ENCODE peak calls at places on chromosomes 2 and 18, in nine cellular contexts. X, H, B, J, Q, I, L, P and C are unnamed samples.

GRCh38 chr18:48365965-48366364 is 43.2 kb downstream of the ZBTB7C start:
- DNase-seq in X (no peak), H (no peak), B (no peak), J (no peak), Q (no peak), I (no peak), L (no peak), P (no peak), C (no peak)

GRCh38 chr18:8657050-8657820 is 48.0 kb downstream of the RAB12 start:
- DNase-seq in X (no peak), H (no peak), B (no peak), J (no peak), Q (peak), I (no peak), L (no peak), P (no peak), C (no peak)

GRCh38 chr2:33069894-33070651 is 123.3 kb downstream of the LTBP1 start:
- DNase-seq in X (peak), H (peak), B (no peak), J (peak), Q (no peak), I (peak), L (peak), P (no peak), C (peak)

GRCh38 chr18:27780061-27780740 is 396.7 kb downstream of the CDH2 start:
- DNase-seq in X (no peak), H (no peak), B (no peak), J (no peak), Q (no peak), I (no peak), L (no peak), P (no peak), C (no peak)

GRCh38 chr18:46421973-46422551 is 235.0 kb downstream of the LOXHD1 start:
- DNase-seq in X (no peak), H (no peak), B (no peak), J (no peak), Q (no peak), I (no peak), L (no peak), P (no peak), C (no peak)

GRCh38 chr2:45567974-45568789 is 42.9 kb downstream of the SRBD1 start:
- DNase-seq in X (no peak), H (peak), B (peak), J (no peak), Q (no peak), I (peak), L (no peak), P (no peak), C (no peak)

GRCh38 chr2:197500503-197501179 is 462 bp downstream of the HSPE1 start:
- DNase-seq in X (no peak), H (no peak), B (peak), J (no peak), Q (no peak), I (no peak), L (no peak), P (no peak), C (no peak)

GRCh38 chr2:61431345-61431744 is 39.5 kb downstream of the USP34 start:
- DNase-seq in X (no peak), H (no peak), B (no peak), J (no peak), Q (no peak), I (no peak), L (no peak), P (no peak), C (no peak)

GRCh38 chr2:120854766-120855530 is 119.3 kb downstream of the GLI2 start:
- DNase-seq in X (no peak), H (no peak), B (no peak), J (no peak), Q (no peak), I (no peak), L (no peak), P (no peak), C (no peak)

GRCh38 chr2:44110444-44110843 is 58.2 kb upstream of the PPM1B start:
- DNase-seq in X (no peak), H (no peak), B (no peak), J (no peak), Q (no peak), I (no peak), L (no peak), P (no peak), C (no peak)

GRCh38 chr2:231069379-231070054 is 12.8 kb downstream of the PSMD1 start:
- DNase-seq in X (peak), H (no peak), B (no peak), J (no peak), Q (no peak), I (no peak), L (no peak), P (no peak), C (peak)

GRCh38 chr2:133296396-133296795 is 271.9 kb downstream of the NCKAP5 start:
- DNase-seq in X (peak), H (no peak), B (no peak), J (no peak), Q (no peak), I (no peak), L (no peak), P (no peak), C (no peak)

GRCh38 chr2:69082430-69082997 is 69.5 kb downstream of the ANTXR1 start:
- DNase-seq in X (peak), H (peak), B (no peak), J (peak), Q (peak), I (peak), L (peak), P (no peak), C (peak)

GRCh38 chr2:219057709-219058540 is 2.8 kb downstream of the IHH start:
- DNase-seq in X (peak), H (peak), B (peak), J (peak), Q (peak), I (peak), L (no peak), P (peak), C (no peak)

GRCh38 chr18:62878305-62878704 is 163.0 kb downstream of the PHLPP1 start:
- DNase-seq in X (no peak), H (peak), B (no peak), J (no peak), Q (no peak), I (no peak), L (no peak), P (no peak), C (no peak)

GRCh38 chr2:238046871-238047270 is 13.9 kb upstream of the SCLY start:
- DNase-seq in X (no peak), H (no peak), B (no peak), J (no peak), Q (no peak), I (no peak), L (no peak), P (no peak), C (no peak)

GRCh38 chr18:35968278-35968880 is 4.1 kb upstream of the RMP24 start:
- DNase-seq in X (no peak), H (no peak), B (no peak), J (no peak), Q (no peak), I (no peak), L (no peak), P (no peak), C (no peak)

GRCh38 chr2:179995735-179996134 is 11.4 kb downstream of the CWC22 start:
- DNase-seq in X (no peak), H (no peak), B (no peak), J (no peak), Q (no peak), I (no peak), L (no peak), P (no peak), C (no peak)

GRCh38 chr18:79791141-79791972 is 6.4 kb upstream of the KCNG2 start:
- DNase-seq in X (peak), H (no peak), B (no peak), J (no peak), Q (no peak), I (peak), L (peak), P (no peak), C (peak)
- H3K4me3 ChIP-seq in X (no peak), H (no peak), B (no peak), J (no peak), Q (no peak), I (peak), L (no peak), P (no peak), C (no peak)

DNA sequence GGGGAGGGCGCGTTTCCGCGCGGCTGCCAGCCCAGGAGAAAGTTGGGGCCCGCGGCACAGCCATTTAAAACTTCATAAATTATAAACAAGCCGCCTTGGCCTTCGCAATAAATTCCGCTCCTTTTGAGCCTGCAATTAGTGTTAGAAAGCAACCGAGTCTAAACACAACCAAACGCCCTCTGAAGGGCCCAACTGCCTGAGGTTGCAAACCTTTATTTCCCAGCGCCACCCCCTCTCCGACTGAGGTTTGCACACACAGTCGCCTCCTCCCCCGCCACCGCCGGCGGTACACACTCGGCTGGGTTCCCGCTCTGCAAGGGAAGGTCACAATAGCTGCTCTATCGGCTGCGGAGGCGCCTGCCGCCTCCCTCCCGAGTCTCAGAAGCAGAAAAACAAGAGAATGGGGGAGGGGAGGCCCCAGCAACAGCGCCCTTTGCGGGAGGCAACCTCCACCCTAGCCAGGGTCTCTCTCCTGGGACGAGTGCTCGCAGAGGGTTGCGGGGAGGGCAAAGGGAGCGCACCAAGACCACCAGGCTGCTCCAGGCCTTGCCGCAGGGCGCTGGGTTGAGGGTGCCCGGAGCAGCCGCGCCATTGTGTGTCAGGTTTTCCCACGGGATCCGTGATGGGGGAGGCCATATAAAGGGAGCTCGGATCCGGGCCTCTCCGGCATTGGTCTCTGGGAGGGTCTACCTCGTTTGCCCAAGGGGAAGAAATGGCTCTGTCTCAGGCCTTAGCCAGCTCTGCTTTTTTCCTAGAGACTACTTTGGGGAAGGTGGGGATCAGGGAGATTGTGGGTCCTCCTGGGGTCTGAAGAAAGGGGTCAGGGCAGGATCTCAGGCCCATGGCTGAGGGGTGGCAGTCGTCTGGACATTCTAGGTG is 13.4 kb upstream of the HOXD1 start:
- DNase-seq in X (no peak), H (peak), B (no peak), J (no peak), Q (peak), I (no peak), L (no peak), P (peak), C (no peak)
- H3K4me3 ChIP-seq in X (no peak), H (no peak), B (no peak), J (no peak), Q (peak), I (no peak), L (peak), P (peak), C (no peak)

GRCh38 chr2:190123956-190124355 is 61.4 kb upstream of the MSTN start:
- DNase-seq in X (peak), H (peak), B (no peak), J (no peak), Q (no peak), I (peak), L (no peak), P (no peak), C (peak)

GRCh38 chr2:190121971-190122370 is 59.4 kb upstream of the MSTN start:
- DNase-seq in X (peak), H (peak), B (peak), J (no peak), Q (no peak), I (peak), L (no peak), P (peak), C (no peak)

GRCh38 chr2:190119948-190120347 is 57.4 kb upstream of the MSTN start:
- DNase-seq in X (no peak), H (peak), B (no peak), J (no peak), Q (no peak), I (no peak), L (no peak), P (no peak), C (no peak)

GRCh38 chr2:190117305-190117704 is 54.8 kb upstream of the MSTN start:
- DNase-seq in X (no peak), H (no peak), B (no peak), J (no peak), Q (no peak), I (no peak), L (no peak), P (no peak), C (no peak)

GRCh38 chr2:190119257-190119656 is 56.7 kb upstream of the MSTN start:
- DNase-seq in X (no peak), H (peak), B (no peak), J (peak), Q (no peak), I (no peak), L (no peak), P (no peak), C (no peak)
- H3K4me3 ChIP-seq in X (no peak), H (no peak), B (no peak), J (peak), Q (no peak), I (no peak), L (no peak), P (no peak), C (no peak)

DNA sequence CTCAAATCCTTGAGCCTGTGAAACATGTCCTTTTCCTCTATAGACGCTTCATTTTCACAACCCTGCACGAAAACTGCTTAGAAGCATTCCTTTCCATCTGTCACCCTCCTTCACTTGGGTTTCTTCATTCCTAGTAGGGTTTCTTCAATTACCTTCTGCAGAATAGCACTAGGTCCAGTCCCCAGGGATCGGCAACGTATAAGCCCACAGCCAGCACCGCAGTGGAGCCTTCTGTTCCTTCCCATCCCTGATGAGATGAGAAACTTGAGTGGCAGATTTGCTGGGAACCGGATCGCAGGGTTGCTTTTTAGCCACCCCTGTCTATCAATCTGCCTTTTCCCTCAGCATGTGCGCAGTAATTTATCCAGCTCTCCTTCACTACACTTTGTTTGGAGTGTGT is 94.1 kb downstream of the CD8B2 start:
- DNase-seq in X (no peak), H (no peak), B (no peak), J (no peak), Q (no peak), I (no peak), L (no peak), P (no peak), C (no peak)
- H3K4me3 ChIP-seq in X (no peak), H (no peak), B (no peak), J (no peak), Q (no peak), I (no peak), L (no peak), P (no peak), C (no peak)

GRCh38 chr2:3492951-3493609 is 26.3 kb downstream of the ADI1 start:
- DNase-seq in X (peak), H (no peak), B (no peak), J (no peak), Q (peak), I (no peak), L (peak), P (no peak), C (peak)

GRCh38 chr2:3494984-3495666 is 24.2 kb downstream of the ADI1 start:
- DNase-seq in X (no peak), H (no peak), B (no peak), J (no peak), Q (no peak), I (no peak), L (no peak), P (no peak), C (no peak)

GRCh38 chr2:3491716-3492474 is 27.4 kb downstream of the ADI1 start:
- DNase-seq in X (no peak), H (no peak), B (no peak), J (no peak), Q (no peak), I (no peak), L (no peak), P (no peak), C (no peak)

GRCh38 chr2:3491306-3491705 is 28.0 kb downstream of the ADI1 start:
- DNase-seq in X (no peak), H (no peak), B (peak), J (no peak), Q (no peak), I (no peak), L (no peak), P (no peak), C (no peak)

DNA sequence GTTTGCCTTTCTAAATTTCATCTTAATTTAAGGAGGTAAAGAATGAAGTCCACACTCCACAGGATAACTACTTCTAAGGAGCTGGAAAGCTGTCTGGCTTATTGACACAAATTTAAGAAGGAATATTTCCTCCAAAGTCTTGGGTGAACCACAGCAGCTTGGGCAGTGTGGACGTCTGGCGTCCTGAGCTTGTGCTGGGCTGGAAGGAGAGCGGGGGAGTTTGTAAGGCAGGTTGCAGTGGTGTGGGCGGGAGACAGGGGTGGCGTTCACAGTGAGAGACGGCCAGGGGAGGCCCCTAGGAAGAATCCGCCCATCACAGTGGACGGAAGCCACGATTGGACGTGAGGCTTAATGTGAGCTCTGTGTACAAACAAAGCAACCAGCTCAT is 25.7 kb downstream of the ADI1 start:
- DNase-seq in X (peak), H (peak), B (no peak), J (no peak), Q (peak), I (no peak), L (no peak), P (no peak), C (no peak)
- H3K4me3 ChIP-seq in X (no peak), H (no peak), B (no peak), J (peak), Q (peak), I (no peak), L (no peak), P (no peak), C (peak)

DNA sequence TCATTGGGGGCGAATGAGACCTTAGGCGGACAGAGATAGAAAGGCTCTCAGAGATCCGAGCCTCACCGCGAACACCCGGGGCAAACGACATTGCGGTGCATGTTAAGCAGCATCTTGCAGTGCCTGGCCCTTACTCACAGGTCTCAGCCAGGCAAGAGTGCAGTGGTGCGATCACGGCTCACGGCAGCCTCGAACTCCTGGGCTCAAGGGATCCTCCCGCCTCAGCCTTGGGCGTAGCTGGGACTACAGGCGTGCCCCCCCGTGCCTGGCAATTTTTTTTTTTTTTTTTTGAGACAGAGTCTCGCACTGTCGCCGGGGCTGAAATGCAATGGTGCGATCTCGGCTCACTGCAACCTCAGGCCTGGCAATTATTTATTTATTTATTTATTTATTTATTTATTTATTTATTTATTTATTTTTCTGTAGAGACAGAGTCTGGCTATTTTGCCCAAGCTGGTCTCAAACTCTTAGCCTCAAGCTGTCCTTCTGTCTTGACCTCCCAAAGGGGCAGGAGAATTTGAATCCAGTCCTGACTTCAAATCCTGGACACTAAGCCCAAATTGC is 1.3 kb downstream of the LAMA3 start:
- DNase-seq in X (no peak), H (no peak), B (no peak), J (no peak), Q (no peak), I (peak), L (no peak), P (no peak), C (no peak)
- H3K4me3 ChIP-seq in X (peak), H (no peak), B (no peak), J (peak), Q (no peak), I (peak), L (peak), P (peak), C (no peak)

DNA sequence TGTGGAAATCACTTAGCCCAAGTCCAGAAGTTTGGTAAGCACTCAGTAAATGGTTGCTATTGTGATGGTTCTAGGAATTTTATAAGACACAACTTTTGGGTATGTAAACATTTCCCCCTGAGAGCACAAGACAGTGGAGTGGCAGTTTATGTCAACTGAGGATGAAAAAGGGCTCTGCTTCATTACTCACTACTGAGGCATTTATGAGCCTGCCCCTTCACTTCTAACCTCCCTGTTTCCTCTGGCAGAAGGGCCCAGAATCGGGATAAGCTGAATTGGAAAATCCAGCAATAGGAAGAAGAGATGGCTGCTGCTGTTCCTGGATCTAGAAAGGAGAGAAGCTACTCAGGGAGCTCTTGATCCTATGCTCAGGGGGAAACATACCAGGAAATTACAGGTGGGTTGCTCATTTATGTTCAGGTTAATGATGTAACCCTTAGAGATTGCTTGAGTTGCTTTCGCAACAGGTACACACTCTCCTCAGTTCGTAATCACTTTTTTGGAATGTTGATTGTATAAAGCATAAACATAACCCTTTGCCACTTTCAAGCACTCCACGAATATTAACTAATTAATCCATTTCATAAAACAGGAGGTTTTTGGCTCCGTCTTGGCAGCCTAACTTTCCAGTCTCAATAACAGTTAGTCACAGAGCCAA is 46.3 kb downstream of the ADCYAP1 start:
- DNase-seq in X (no peak), H (no peak), B (no peak), J (no peak), Q (no peak), I (peak), L (no peak), P (no peak), C (no peak)
- H3K4me3 ChIP-seq in X (no peak), H (no peak), B (no peak), J (no peak), Q (no peak), I (no peak), L (no peak), P (no peak), C (no peak)

DNA sequence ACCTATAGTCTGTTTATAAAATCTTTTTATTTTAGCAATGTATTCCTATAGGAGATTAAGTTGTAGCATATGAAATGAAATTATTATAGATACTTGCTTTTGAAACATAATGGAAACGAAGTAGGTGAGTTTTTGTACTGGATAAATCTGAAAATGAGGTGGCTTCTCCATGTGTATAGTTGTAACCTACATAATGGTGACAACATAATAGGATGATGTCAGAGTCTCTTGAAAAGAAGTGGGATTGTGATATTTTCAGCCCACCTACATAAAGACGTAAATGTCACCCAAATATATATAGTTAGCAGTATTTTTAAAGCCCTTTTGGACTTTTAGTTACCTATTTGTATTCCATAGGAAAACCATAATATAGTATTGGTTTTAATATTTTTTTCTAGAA is 34.8 kb downstream of the FAM171B start:
- DNase-seq in X (no peak), H (no peak), B (no peak), J (no peak), Q (no peak), I (no peak), L (no peak), P (no peak), C (no peak)
- H3K4me3 ChIP-seq in X (no peak), H (no peak), B (no peak), J (no peak), Q (no peak), I (no peak), L (no peak), P (no peak), C (no peak)